ENCODE peak calls at places on chromosomes 7 and 10, in ten cellular contexts. F is GM23338; K is WTC11; P is cardiac fibroblast; B is coronary artery; S is aorta; O is HCT116; Q is naive thymus-derived CD8-positive, alpha-beta T cell; A is stimulated activated CD4-positive, alpha-beta T cell treated with anti-CD3 and anti-CD28 coated beads, Interleukin-2, amount 100 ng/mL, for 48 hours; I is PC-3. D is an unnamed sample.

GRCh38 chr7:13856012-13856411 is 133.5 kb downstream of the ETV1 start:
- DNase-seq in S (no peak), P (no peak), K (no peak), O (no peak), A (no peak), I (no peak), F (no peak), B (no peak), Q (no peak), D (no peak)

GRCh38 chr7:98240961-98241673 is 10.9 kb downstream of the TECPR1 start:
- DNase-seq in O (peak), Q (peak), B (peak), F (peak), A (no peak), P (peak), K (peak), S (peak), I (peak), D (peak)

GRCh38 chr7:27605283-27605682 is 57.4 kb downstream of the HIBADH start:
- DNase-seq in Q (no peak), O (no peak), I (no peak), P (no peak), F (peak), B (no peak), S (no peak), K (no peak), A (no peak), D (no peak)

GRCh38 chr7:121385800-121386179 is 10.3 kb downstream of the FAM3C start:
- DNase-seq in Q (peak), I (no peak), P (peak), O (no peak), B (no peak), S (no peak), F (no peak), A (no peak), K (no peak), D (peak)

GRCh38 chr10:62769574-62770242 is 34.8 kb upstream of the ADO start:
- DNase-seq in K (no peak), P (peak), F (peak), O (no peak), B (no peak), A (no peak), Q (no peak), S (no peak), I (no peak), D (no peak)

GRCh38 chr10:130726996-130727725 is 584.4 kb downstream of the TCERG1L start:
- DNase-seq in O (no peak), K (no peak), I (no peak), Q (no peak), F (no peak), P (no peak), S (no peak), A (no peak), B (no peak), D (no peak)

GRCh38 chr7:22581099-22581498 is 81.1 kb upstream of the STEAP1B start:
- DNase-seq in B (no peak), F (no peak), Q (no peak), I (no peak), S (no peak), P (no peak), K (no peak), O (no peak), A (no peak), D (no peak)

GRCh38 chr10:37067576-37067975 is 57.8 kb upstream of the ANKRD30A start:
- DNase-seq in Q (no peak), K (no peak), P (no peak), B (no peak), S (no peak), F (no peak), O (no peak), A (no peak), I (peak), D (no peak)